ENCODE peak calls at places on chromosomes 1 and 21, in nine cellular contexts. One of them, this sample, is unnamed.

GRCh38 chr1:197776348-197777082 is 1.2 kb upstream of the DENND1B start:
- DNase-seq in tibial artery: no peak
- DNase-seq in CD8-positive, alpha-beta T cell: no peak
- DNase-seq in ovary: no peak
- DNase-seq in HCT116: peak
- DNase-seq in GM13977: peak
- DNase-seq in cardiac fibroblast: peak
- DNase-seq in PC-3: peak
- DNase-seq in endothelial cell: no peak
- DNase-seq in this sample: no peak

GRCh38 chr1:235945775-235946565 is 79.3 kb upstream of the LYST start:
- DNase-seq in tibial artery: no peak
- DNase-seq in CD8-positive, alpha-beta T cell: no peak
- DNase-seq in ovary: no peak
- DNase-seq in HCT116: no peak
- DNase-seq in GM13977: no peak
- DNase-seq in cardiac fibroblast: no peak
- DNase-seq in PC-3: no peak
- DNase-seq in endothelial cell: no peak
- DNase-seq in this sample: no peak

GRCh38 chr1:205044745-205045144 is 1.7 kb downstream of the CNTN2 start:
- DNase-seq in tibial artery: no peak
- DNase-seq in CD8-positive, alpha-beta T cell: no peak
- DNase-seq in ovary: no peak
- DNase-seq in HCT116: no peak
- DNase-seq in GM13977: no peak
- DNase-seq in cardiac fibroblast: no peak
- DNase-seq in PC-3: no peak
- DNase-seq in endothelial cell: no peak
- DNase-seq in this sample: no peak

GRCh38 chr21:35504277-35504676 is 455.2 kb upstream of the RUNX1 start:
- DNase-seq in tibial artery: no peak
- DNase-seq in CD8-positive, alpha-beta T cell: no peak
- DNase-seq in ovary: no peak
- DNase-seq in HCT116: no peak
- DNase-seq in GM13977: no peak
- DNase-seq in cardiac fibroblast: no peak
- DNase-seq in PC-3: no peak
- DNase-seq in endothelial cell: no peak
- DNase-seq in this sample: no peak

GRCh38 chr1:209755926-209756607 is at the start of gene TRAF3IP3:
- DNase-seq in tibial artery: no peak
- DNase-seq in CD8-positive, alpha-beta T cell: peak
- DNase-seq in ovary: no peak
- DNase-seq in HCT116: no peak
- DNase-seq in GM13977: peak
- DNase-seq in cardiac fibroblast: no peak
- DNase-seq in PC-3: no peak
- DNase-seq in endothelial cell: no peak
- DNase-seq in this sample: peak

GRCh38 chr1:235272851-235273250 is 55.1 kb downstream of the ARID4B start:
- DNase-seq in tibial artery: no peak
- DNase-seq in CD8-positive, alpha-beta T cell: no peak
- DNase-seq in ovary: no peak
- DNase-seq in HCT116: no peak
- DNase-seq in GM13977: no peak
- DNase-seq in cardiac fibroblast: no peak
- DNase-seq in PC-3: no peak
- DNase-seq in endothelial cell: no peak
- DNase-seq in this sample: no peak

GRCh38 chr21:46210378-46211136 is 18.0 kb downstream of the LSS start:
- DNase-seq in tibial artery: peak
- DNase-seq in CD8-positive, alpha-beta T cell: no peak
- DNase-seq in ovary: no peak
- DNase-seq in HCT116: no peak
- DNase-seq in GM13977: no peak
- DNase-seq in cardiac fibroblast: no peak
- DNase-seq in PC-3: no peak
- DNase-seq in endothelial cell: no peak
- DNase-seq in this sample: peak

GRCh38 chr1:200877839-200878551 is 5.2 kb downstream of the GPR25 start:
- DNase-seq in tibial artery: no peak
- DNase-seq in CD8-positive, alpha-beta T cell: no peak
- DNase-seq in ovary: no peak
- DNase-seq in HCT116: no peak
- DNase-seq in GM13977: peak
- DNase-seq in cardiac fibroblast: no peak
- DNase-seq in PC-3: no peak
- DNase-seq in endothelial cell: no peak
- DNase-seq in this sample: no peak

GRCh38 chr1:208709981-208710380 is 465.8 kb upstream of the PLXNA2 start:
- DNase-seq in tibial artery: no peak
- DNase-seq in CD8-positive, alpha-beta T cell: no peak
- DNase-seq in ovary: no peak
- DNase-seq in HCT116: no peak
- DNase-seq in GM13977: no peak
- DNase-seq in cardiac fibroblast: no peak
- DNase-seq in PC-3: no peak
- DNase-seq in endothelial cell: no peak
- DNase-seq in this sample: no peak

GRCh38 chr1:154975409-154976205 is 1.1 kb downstream of the CKS1B start:
- DNase-seq in tibial artery: peak
- DNase-seq in CD8-positive, alpha-beta T cell: no peak
- DNase-seq in ovary: peak
- DNase-seq in HCT116: no peak
- DNase-seq in GM13977: peak
- DNase-seq in cardiac fibroblast: peak
- DNase-seq in PC-3: no peak
- DNase-seq in endothelial cell: peak
- DNase-seq in this sample: peak

GRCh38 chr1:6873298-6874015 is 88.2 kb downstream of the CAMTA1 start:
- DNase-seq in tibial artery: no peak
- DNase-seq in CD8-positive, alpha-beta T cell: no peak
- DNase-seq in ovary: no peak
- DNase-seq in HCT116: no peak
- DNase-seq in GM13977: no peak
- DNase-seq in cardiac fibroblast: peak
- DNase-seq in PC-3: no peak
- DNase-seq in endothelial cell: no peak
- DNase-seq in this sample: no peak

GRCh38 chr1:154342836-154343472 is 17.6 kb downstream of the ATP8B2 start:
- DNase-seq in tibial artery: no peak
- DNase-seq in CD8-positive, alpha-beta T cell: peak
- DNase-seq in ovary: no peak
- DNase-seq in HCT116: no peak
- DNase-seq in GM13977: no peak
- DNase-seq in cardiac fibroblast: no peak
- DNase-seq in PC-3: no peak
- DNase-seq in endothelial cell: no peak
- DNase-seq in this sample: no peak

GRCh38 chr1:204065174-204065985 is 7.5 kb upstream of the SOX13 start:
- DNase-seq in tibial artery: no peak
- DNase-seq in CD8-positive, alpha-beta T cell: no peak
- DNase-seq in ovary: peak
- DNase-seq in HCT116: no peak
- DNase-seq in GM13977: no peak
- DNase-seq in cardiac fibroblast: no peak
- DNase-seq in PC-3: peak
- DNase-seq in endothelial cell: no peak
- DNase-seq in this sample: no peak

GRCh38 chr1:46041551-46041950 is 90.9 kb downstream of the PIK3R3 start:
- DNase-seq in tibial artery: no peak
- DNase-seq in CD8-positive, alpha-beta T cell: no peak
- DNase-seq in ovary: no peak
- DNase-seq in HCT116: no peak
- DNase-seq in GM13977: no peak
- DNase-seq in cardiac fibroblast: no peak
- DNase-seq in PC-3: no peak
- DNase-seq in endothelial cell: no peak
- DNase-seq in this sample: no peak

GRCh38 chr1:39509360-39510009 is 18.0 kb downstream of the BMP8A start:
- DNase-seq in tibial artery: no peak
- DNase-seq in CD8-positive, alpha-beta T cell: no peak
- DNase-seq in ovary: peak
- DNase-seq in HCT116: no peak
- DNase-seq in GM13977: peak
- DNase-seq in cardiac fibroblast: peak
- DNase-seq in PC-3: no peak
- DNase-seq in endothelial cell: no peak
- DNase-seq in this sample: no peak

GRCh38 chr1:43831866-43832654 is 101.5 kb upstream of the ARTN start:
- DNase-seq in tibial artery: no peak
- DNase-seq in CD8-positive, alpha-beta T cell: no peak
- DNase-seq in ovary: no peak
- DNase-seq in HCT116: no peak
- DNase-seq in GM13977: peak
- DNase-seq in cardiac fibroblast: no peak
- DNase-seq in PC-3: peak
- DNase-seq in endothelial cell: no peak
- DNase-seq in this sample: no peak

GRCh38 chr1:36948147-36948546 is 86.2 kb downstream of the GRIK3 start:
- DNase-seq in tibial artery: no peak
- DNase-seq in CD8-positive, alpha-beta T cell: no peak
- DNase-seq in ovary: no peak
- DNase-seq in HCT116: no peak
- DNase-seq in GM13977: no peak
- DNase-seq in cardiac fibroblast: no peak
- DNase-seq in PC-3: no peak
- DNase-seq in endothelial cell: no peak
- DNase-seq in this sample: no peak

GRCh38 chr1:75672108-75672507 is 52.4 kb upstream of the ACADM start:
- DNase-seq in tibial artery: no peak
- DNase-seq in CD8-positive, alpha-beta T cell: no peak
- DNase-seq in ovary: no peak
- DNase-seq in HCT116: no peak
- DNase-seq in GM13977: no peak
- DNase-seq in cardiac fibroblast: no peak
- DNase-seq in PC-3: no peak
- DNase-seq in endothelial cell: no peak
- DNase-seq in this sample: no peak

GRCh38 chr1:26961826-26962225 is 1.6 kb upstream of the KDF1 start:
- DNase-seq in tibial artery: no peak
- DNase-seq in CD8-positive, alpha-beta T cell: no peak
- DNase-seq in ovary: no peak
- DNase-seq in HCT116: no peak
- DNase-seq in GM13977: no peak
- DNase-seq in cardiac fibroblast: peak
- DNase-seq in PC-3: peak
- DNase-seq in endothelial cell: no peak
- DNase-seq in this sample: no peak

GRCh38 chr1:31938184-31938975 is at the start of gene PTP4A2:
- DNase-seq in tibial artery: peak
- DNase-seq in CD8-positive, alpha-beta T cell: peak
- DNase-seq in ovary: peak
- DNase-seq in HCT116: peak
- DNase-seq in GM13977: peak
- DNase-seq in cardiac fibroblast: peak
- DNase-seq in PC-3: peak
- DNase-seq in endothelial cell: peak
- DNase-seq in this sample: peak
- TF ChIP-seq CTCF in tibial artery: no peak
- TF ChIP-seq CTCF in CD8-positive, alpha-beta T cell: peak
- TF ChIP-seq CTCF in ovary: peak
- TF ChIP-seq CTCF in HCT116: peak
- TF ChIP-seq CTCF in GM13977: peak
- TF ChIP-seq CTCF in cardiac fibroblast: no peak
- TF ChIP-seq CTCF in PC-3: no peak
- TF ChIP-seq CTCF in endothelial cell: peak
- TF ChIP-seq CTCF in this sample: no peak

DNA sequence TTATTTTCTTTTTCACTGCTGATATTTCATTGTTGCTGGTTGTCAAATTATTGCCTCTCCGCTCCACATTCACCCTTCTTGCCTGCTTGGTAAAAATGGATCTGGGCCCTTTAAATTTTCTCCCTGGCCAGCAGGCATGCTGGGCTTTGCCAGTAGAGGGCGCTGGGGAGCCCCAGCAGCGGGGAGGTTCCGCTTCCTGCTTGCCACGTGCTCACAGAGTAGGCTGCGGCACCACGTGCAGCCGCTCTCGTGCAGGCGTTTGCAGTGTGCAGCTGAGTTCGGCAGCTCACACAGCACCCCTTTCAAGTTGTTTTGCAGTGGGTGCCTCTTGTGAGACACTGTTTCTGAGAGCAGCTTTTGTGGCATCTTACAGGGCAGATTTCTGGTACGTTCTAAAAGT is at the start of gene ACTL8:
- DNase-seq in tibial artery: no peak
- DNase-seq in CD8-positive, alpha-beta T cell: no peak
- DNase-seq in ovary: no peak
- DNase-seq in HCT116: no peak
- DNase-seq in GM13977: no peak
- DNase-seq in cardiac fibroblast: no peak
- DNase-seq in PC-3: no peak
- DNase-seq in endothelial cell: peak
- DNase-seq in this sample: no peak
- TF ChIP-seq CTCF in tibial artery: no peak
- TF ChIP-seq CTCF in CD8-positive, alpha-beta T cell: no peak
- TF ChIP-seq CTCF in ovary: no peak
- TF ChIP-seq CTCF in HCT116: peak
- TF ChIP-seq CTCF in GM13977: no peak
- TF ChIP-seq CTCF in cardiac fibroblast: peak
- TF ChIP-seq CTCF in PC-3: peak
- TF ChIP-seq CTCF in endothelial cell: peak
- TF ChIP-seq CTCF in this sample: no peak

DNA sequence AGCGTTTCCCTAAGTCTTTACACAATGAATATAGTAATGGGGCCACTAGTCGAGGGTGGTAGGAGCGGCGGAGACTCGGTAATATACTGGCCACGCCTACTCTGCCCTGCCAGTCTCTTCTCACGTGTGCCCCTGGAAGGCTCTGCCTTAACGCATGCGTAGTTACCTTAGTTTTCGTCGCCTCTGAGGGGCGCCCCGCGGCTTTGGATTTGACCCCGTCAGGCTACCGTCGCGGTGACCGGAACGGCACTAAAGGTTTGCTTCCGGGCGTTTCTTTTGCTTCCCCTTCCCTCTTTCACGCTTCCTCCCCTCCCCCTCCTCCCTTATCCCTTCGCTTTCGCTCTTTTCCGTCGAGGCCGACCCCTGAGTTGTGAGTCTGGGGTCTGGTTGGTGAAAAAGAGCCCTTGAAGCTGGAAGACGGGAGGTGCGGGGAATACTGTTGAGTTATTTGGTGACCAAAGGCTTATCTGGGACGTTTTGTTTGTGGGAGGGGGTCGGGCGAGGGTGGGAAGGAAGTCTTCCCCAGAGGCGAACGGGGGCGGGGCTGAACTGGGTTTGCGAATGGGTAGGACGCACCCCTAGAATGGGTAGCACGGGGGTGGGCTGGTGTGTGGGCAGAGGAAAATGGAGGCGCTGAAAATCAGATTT is at the start of gene SETDB1:
- DNase-seq in tibial artery: peak
- DNase-seq in CD8-positive, alpha-beta T cell: peak
- DNase-seq in ovary: peak
- DNase-seq in HCT116: peak
- DNase-seq in GM13977: peak
- DNase-seq in cardiac fibroblast: peak
- DNase-seq in PC-3: peak
- DNase-seq in endothelial cell: peak
- DNase-seq in this sample: peak
- TF ChIP-seq CTCF in tibial artery: no peak
- TF ChIP-seq CTCF in CD8-positive, alpha-beta T cell: no peak
- TF ChIP-seq CTCF in ovary: peak
- TF ChIP-seq CTCF in HCT116: no peak
- TF ChIP-seq CTCF in GM13977: peak
- TF ChIP-seq CTCF in cardiac fibroblast: no peak
- TF ChIP-seq CTCF in PC-3: no peak
- TF ChIP-seq CTCF in endothelial cell: no peak
- TF ChIP-seq CTCF in this sample: no peak

GRCh38 chr1:214549604-214550338 is 1.6 kb downstream of the PTPN14 start:
- DNase-seq in tibial artery: no peak
- DNase-seq in CD8-positive, alpha-beta T cell: no peak
- DNase-seq in ovary: no peak
- DNase-seq in HCT116: no peak
- DNase-seq in GM13977: no peak
- DNase-seq in cardiac fibroblast: peak
- DNase-seq in PC-3: peak
- DNase-seq in endothelial cell: no peak
- DNase-seq in this sample: no peak
- TF ChIP-seq CTCF in tibial artery: no peak
- TF ChIP-seq CTCF in CD8-positive, alpha-beta T cell: no peak
- TF ChIP-seq CTCF in ovary: no peak
- TF ChIP-seq CTCF in HCT116: no peak
- TF ChIP-seq CTCF in GM13977: no peak
- TF ChIP-seq CTCF in cardiac fibroblast: peak
- TF ChIP-seq CTCF in PC-3: peak
- TF ChIP-seq CTCF in endothelial cell: no peak
- TF ChIP-seq CTCF in this sample: no peak

This sample was measured in activated B cell treated with CpG ODN at 0.5 μM for 24 hours.